ENCODE peak calls at places on chromosome 18, in six cellular contexts. B, V, E, R, C and Y are unnamed samples.

GRCh38 chr18:46481048-46481846 is 175.8 kb downstream of the LOXHD1 start:
- DNase-seq in B (no peak), V (peak; percentile 81), E (no peak), R (peak; percentile 57), C (peak; percentile 64), Y (peak; percentile 11)

GRCh38 chr18:68796936-68797690 is 767 bp upstream of the CCDC102B start:
- DNase-seq in B (peak; percentile 31), V (no peak), E (no peak), R (peak; percentile 34), C (peak; percentile 93), Y (peak; percentile 75)

GRCh38 chr18:35582899-35583558 is 1.5 kb downstream of the GALNT1 start:
- DNase-seq in B (no peak), V (no peak), E (no peak), R (peak; percentile 12), C (peak; percentile 24), Y (no peak)

GRCh38 chr18:73728657-73729056 is 419.0 kb downstream of the FBXO15 start:
- DNase-seq in B (no peak), V (no peak), E (no peak), R (no peak), C (no peak), Y (no peak)

GRCh38 chr18:63928331-63928730 is 20.6 kb downstream of the SERPINB10 start:
- DNase-seq in B (no peak), V (no peak), E (no peak), R (peak; percentile 61), C (no peak), Y (no peak)

GRCh38 chr18:12079504-12080237 is 14.0 kb upstream of the ANKRD62 start:
- DNase-seq in B (peak; percentile 5), V (no peak), E (no peak), R (no peak), C (peak; percentile 82), Y (no peak)

GRCh38 chr18:48803951-48804855 is 146.6 kb downstream of the SMAD7 start:
- DNase-seq in B (no peak), V (peak; percentile 46), E (peak; percentile 45), R (no peak), C (no peak), Y (no peak)

GRCh38 chr18:32175265-32175664 is 14.6 kb upstream of the MEP1B start:
- DNase-seq in B (no peak), V (no peak), E (no peak), R (no peak), C (no peak), Y (no peak)

GRCh38 chr18:46883180-46883579 is 34.1 kb downstream of the PIAS2 start:
- DNase-seq in B (no peak), V (no peak), E (no peak), R (no peak), C (no peak), Y (no peak)

GRCh38 chr18:907171-907879 is 2.7 kb downstream of the ADCYAP1 start:
- DNase-seq in B (no peak), V (no peak), E (peak; percentile 61), R (no peak), C (no peak), Y (no peak)

GRCh38 chr18:75638597-75639467 is 211.3 kb upstream of the SMIM21 start:
- DNase-seq in B (no peak), V (no peak), E (no peak), R (peak; percentile 28), C (peak; percentile 64), Y (no peak)

GRCh38 chr18:79620586-79621165 is 58.9 kb upstream of the CTDP1 start:
- DNase-seq in B (no peak), V (no peak), E (no peak), R (no peak), C (no peak), Y (no peak)

GRCh38 chr18:58788470-58788869 is 76.2 kb upstream of the ZNF532 start:
- DNase-seq in B (no peak), V (no peak), E (no peak), R (no peak), C (no peak), Y (no peak)

GRCh38 chr18:58793361-58793760 is 71.3 kb upstream of the ZNF532 start:
- DNase-seq in B (peak; percentile 77), V (no peak), E (no peak), R (no peak), C (peak; percentile 86), Y (peak; percentile 75)

GRCh38 chr18:58789856-58790255 is 74.8 kb upstream of the ZNF532 start:
- DNase-seq in B (no peak), V (peak; percentile 69), E (no peak), R (no peak), C (no peak), Y (no peak)

GRCh38 chr18:58788971-58789797 is 75.5 kb upstream of the ZNF532 start:
- DNase-seq in B (no peak), V (peak; percentile 81), E (no peak), R (no peak), C (peak; percentile 86), Y (no peak)

GRCh38 chr18:58792086-58792485 is 72.6 kb upstream of the ZNF532 start:
- DNase-seq in B (no peak), V (no peak), E (no peak), R (no peak), C (no peak), Y (no peak)
- H3K4me3 ChIP-seq in B (no peak overlapping the region), V (no peak overlapping the region), E (no peak overlapping the region), R (no peak overlapping the region), C (no peak overlapping the region), Y (no peak overlapping the region)

DNA sequence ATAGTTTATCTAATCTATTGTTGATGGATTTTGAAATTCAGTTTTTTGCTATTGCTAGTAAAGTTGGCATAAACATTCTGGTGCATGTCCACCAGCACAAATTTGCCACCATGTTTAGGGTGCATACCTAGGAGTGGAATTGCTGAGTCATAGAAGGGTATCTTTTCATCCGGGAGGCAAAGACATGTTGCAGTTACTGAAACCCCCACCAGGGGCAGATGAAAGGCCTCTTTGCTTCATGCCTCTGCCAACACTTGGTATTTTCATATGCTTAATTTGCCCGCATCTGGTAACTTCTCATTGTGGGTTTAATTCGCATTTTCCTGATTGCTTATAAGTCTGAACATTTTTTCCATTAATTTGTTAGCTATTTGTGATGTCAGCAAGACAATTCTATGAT is 8.2 kb downstream of the DCC start:
- DNase-seq in B (no peak), V (no peak), E (no peak), R (peak; percentile 36), C (peak; percentile 16), Y (no peak)
- TF ChIP-seq CTCF in B (peak; percentile 24), V (no peak), E (no peak), R (peak; percentile 46), C (peak; percentile 38), Y (no peak)

GRCh38 chr18:24016643-24017042 is 2.1 kb downstream of the TTC39C start:
- DNase-seq in B (no peak), V (no peak), E (no peak), R (peak; percentile 30), C (no peak), Y (no peak)
- H3K4me3 ChIP-seq in B (peak overlapping the region; percentile 83), V (no peak overlapping the region), E (peak overlapping the region; percentile 75), R (peak overlapping the region; percentile 69), C (no peak overlapping the region), Y (no peak overlapping the region)

DNA sequence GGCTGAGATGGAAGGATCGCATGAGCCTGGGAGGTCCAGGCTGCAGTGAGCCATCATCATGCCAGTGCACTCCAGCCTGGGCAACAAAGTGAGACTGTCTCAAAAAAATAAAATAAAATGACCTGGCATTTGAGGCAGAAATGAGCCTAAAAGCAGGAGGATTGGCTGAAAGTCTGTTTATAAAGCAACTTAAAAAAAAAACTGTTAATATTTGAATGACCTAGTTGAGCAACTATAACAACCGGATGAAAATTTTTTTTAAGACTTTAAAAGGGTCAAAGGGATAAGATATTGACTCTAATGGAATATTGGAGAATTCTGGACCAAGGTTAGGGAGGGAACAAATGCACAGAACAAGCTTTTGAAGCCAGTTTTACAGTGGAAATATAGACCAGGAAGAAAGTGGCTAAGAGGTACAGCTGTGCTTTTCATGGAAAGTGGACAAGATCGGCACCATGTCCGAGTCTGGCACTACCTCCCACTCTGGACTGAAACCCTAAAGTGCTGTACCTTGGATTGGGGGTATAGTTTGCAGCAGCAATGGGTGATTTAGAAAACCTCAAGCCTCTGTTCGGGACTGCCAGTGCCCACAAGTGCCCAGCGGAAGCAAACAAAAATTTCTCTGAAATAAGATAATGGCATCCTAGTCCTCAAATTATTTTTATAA is 33.2 kb upstream of the ELAC1 start:
- DNase-seq in B (no peak), V (no peak), E (no peak), R (no peak), C (no peak), Y (no peak)
- TF ChIP-seq CTCF in B (no peak), V (no peak), E (no peak), R (no peak), C (no peak), Y (no peak)

GRCh38 chr18:77133051-77133919 is 702 bp upstream of the MBP start:
- DNase-seq in B (no peak), V (peak; percentile 51), E (peak; percentile 83), R (peak; percentile 87), C (no peak), Y (no peak)

GRCh38 chr18:77134611-77135010 is 2.0 kb upstream of the MBP start:
- DNase-seq in B (no peak), V (no peak), E (no peak), R (no peak), C (no peak), Y (no peak)

GRCh38 chr18:77132369-77133050 is at the start of gene MBP:
- DNase-seq in B (no peak), V (peak; percentile 67), E (peak; percentile 94), R (peak; percentile 71), C (no peak), Y (no peak)

GRCh38 chr18:77135339-77136075 is 2.9 kb upstream of the MBP start:
- DNase-seq in B (no peak), V (no peak), E (no peak), R (no peak), C (no peak), Y (no peak)

GRCh38 chr18:77133920-77134496 is 1.4 kb upstream of the MBP start:
- DNase-seq in B (no peak), V (peak; percentile 84), E (no peak), R (peak; percentile 88), C (no peak), Y (no peak)
- H3K4me3 ChIP-seq in B (no peak overlapping the region), V (no peak overlapping the region), E (peak overlapping the region; percentile 85), R (peak overlapping the region; percentile 93), C (no peak overlapping the region), Y (no peak overlapping the region)